ENCODE peak calls at places on chromosome 17, in ten cellular contexts. One of them, this sample, is unnamed.

GRCh38 chr17:71110326-71110725 is 941.0 kb downstream of the KCNJ2 start:
- DNase-seq in transverse colon: no peak
- DNase-seq in stomach: no peak
- DNase-seq in sigmoid colon: no peak
- DNase-seq in H1: no peak
- DNase-seq in tibial nerve: no peak
- DNase-seq in SK-N-SH: no peak
- DNase-seq in ovary: no peak
- DNase-seq in GM12878: no peak
- DNase-seq in upper lobe of left lung: no peak
- DNase-seq in this sample: peak

GRCh38 chr17:65389426-65389825 is 172.0 kb downstream of the AXIN2 start:
- DNase-seq in transverse colon: no peak
- DNase-seq in stomach: no peak
- DNase-seq in sigmoid colon: no peak
- DNase-seq in H1: no peak
- DNase-seq in tibial nerve: no peak
- DNase-seq in SK-N-SH: no peak
- DNase-seq in ovary: no peak
- DNase-seq in GM12878: no peak
- DNase-seq in upper lobe of left lung: no peak
- DNase-seq in this sample: no peak

GRCh38 chr17:50839591-50840310 is 4.4 kb downstream of the WFIKKN2 start:
- DNase-seq in transverse colon: no peak
- DNase-seq in stomach: no peak
- DNase-seq in sigmoid colon: no peak
- DNase-seq in H1: no peak
- DNase-seq in tibial nerve: no peak
- DNase-seq in SK-N-SH: no peak
- DNase-seq in ovary: no peak
- DNase-seq in GM12878: no peak
- DNase-seq in upper lobe of left lung: no peak
- DNase-seq in this sample: no peak

GRCh38 chr17:72588961-72589360 is 468.1 kb downstream of the SOX9 start:
- DNase-seq in transverse colon: peak
- DNase-seq in stomach: peak
- DNase-seq in sigmoid colon: no peak
- DNase-seq in H1: no peak
- DNase-seq in tibial nerve: no peak
- DNase-seq in SK-N-SH: no peak
- DNase-seq in ovary: no peak
- DNase-seq in GM12878: no peak
- DNase-seq in upper lobe of left lung: peak
- DNase-seq in this sample: peak

GRCh38 chr17:82407255-82407654 is 10.9 kb upstream of the HEXD start:
- DNase-seq in transverse colon: no peak
- DNase-seq in stomach: peak
- DNase-seq in sigmoid colon: no peak
- DNase-seq in H1: no peak
- DNase-seq in tibial nerve: no peak
- DNase-seq in SK-N-SH: no peak
- DNase-seq in ovary: no peak
- DNase-seq in GM12878: no peak
- DNase-seq in upper lobe of left lung: peak
- DNase-seq in this sample: peak

GRCh38 chr17:40303009-40303657 is 5.8 kb upstream of the RARA start:
- DNase-seq in transverse colon: peak
- DNase-seq in stomach: peak
- DNase-seq in sigmoid colon: no peak
- DNase-seq in H1: no peak
- DNase-seq in tibial nerve: no peak
- DNase-seq in SK-N-SH: peak
- DNase-seq in ovary: peak
- DNase-seq in GM12878: no peak
- DNase-seq in upper lobe of left lung: no peak
- DNase-seq in this sample: peak

GRCh38 chr17:77027271-77027670 is 113.5 kb upstream of the SEC14L1 start:
- DNase-seq in transverse colon: no peak
- DNase-seq in stomach: no peak
- DNase-seq in sigmoid colon: no peak
- DNase-seq in H1: no peak
- DNase-seq in tibial nerve: no peak
- DNase-seq in SK-N-SH: no peak
- DNase-seq in ovary: no peak
- DNase-seq in GM12878: no peak
- DNase-seq in upper lobe of left lung: no peak
- DNase-seq in this sample: no peak

GRCh38 chr17:17051791-17052461 is 9.7 kb downstream of the MPRIP start:
- DNase-seq in transverse colon: peak
- DNase-seq in stomach: peak
- DNase-seq in sigmoid colon: peak
- DNase-seq in H1: no peak
- DNase-seq in tibial nerve: no peak
- DNase-seq in SK-N-SH: no peak
- DNase-seq in ovary: peak
- DNase-seq in GM12878: no peak
- DNase-seq in upper lobe of left lung: peak
- DNase-seq in this sample: no peak

GRCh38 chr17:4663711-4664110 is 22.2 kb upstream of the ALOX15 start:
- DNase-seq in transverse colon: no peak
- DNase-seq in stomach: no peak
- DNase-seq in sigmoid colon: no peak
- DNase-seq in H1: no peak
- DNase-seq in tibial nerve: no peak
- DNase-seq in SK-N-SH: no peak
- DNase-seq in ovary: no peak
- DNase-seq in GM12878: no peak
- DNase-seq in upper lobe of left lung: no peak
- DNase-seq in this sample: no peak

GRCh38 chr17:68319420-68320162 is 28.3 kb downstream of the ARSG start:
- DNase-seq in transverse colon: no peak
- DNase-seq in stomach: no peak
- DNase-seq in sigmoid colon: no peak
- DNase-seq in H1: no peak
- DNase-seq in tibial nerve: no peak
- DNase-seq in SK-N-SH: no peak
- DNase-seq in ovary: no peak
- DNase-seq in GM12878: peak
- DNase-seq in upper lobe of left lung: no peak
- DNase-seq in this sample: no peak

GRCh38 chr17:32258383-32259121 is 7.1 kb upstream of the RHBDL3 start:
- DNase-seq in transverse colon: no peak
- DNase-seq in stomach: no peak
- DNase-seq in sigmoid colon: no peak
- DNase-seq in H1: no peak
- DNase-seq in tibial nerve: no peak
- DNase-seq in SK-N-SH: no peak
- DNase-seq in ovary: no peak
- DNase-seq in GM12878: no peak
- DNase-seq in upper lobe of left lung: no peak
- DNase-seq in this sample: no peak
- TF ChIP-seq EP300 in transverse colon: no peak
- TF ChIP-seq EP300 in stomach: no peak
- TF ChIP-seq EP300 in sigmoid colon: no peak
- TF ChIP-seq EP300 in H1: no peak
- TF ChIP-seq EP300 in tibial nerve: no peak
- TF ChIP-seq EP300 in SK-N-SH: no peak
- TF ChIP-seq EP300 in ovary: no peak
- TF ChIP-seq EP300 in GM12878: no peak
- TF ChIP-seq EP300 in upper lobe of left lung: no peak
- TF ChIP-seq EP300 in this sample: no peak

GRCh38 chr17:28717578-28718316 is at the start of gene RAB34:
- DNase-seq in transverse colon: peak
- DNase-seq in stomach: peak
- DNase-seq in sigmoid colon: peak
- DNase-seq in H1: peak
- DNase-seq in tibial nerve: peak
- DNase-seq in SK-N-SH: no peak
- DNase-seq in ovary: peak
- DNase-seq in GM12878: no peak
- DNase-seq in upper lobe of left lung: peak
- DNase-seq in this sample: peak

GRCh38 chr17:28722413-28723158 is 2.8 kb downstream of the RPL23A start:
- DNase-seq in transverse colon: no peak
- DNase-seq in stomach: no peak
- DNase-seq in sigmoid colon: no peak
- DNase-seq in H1: no peak
- DNase-seq in tibial nerve: no peak
- DNase-seq in SK-N-SH: no peak
- DNase-seq in ovary: no peak
- DNase-seq in GM12878: no peak
- DNase-seq in upper lobe of left lung: no peak
- DNase-seq in this sample: no peak

GRCh38 chr17:28718990-28719433 is 773 bp upstream of the RPL23A start:
- DNase-seq in transverse colon: no peak
- DNase-seq in stomach: no peak
- DNase-seq in sigmoid colon: no peak
- DNase-seq in H1: no peak
- DNase-seq in tibial nerve: peak
- DNase-seq in SK-N-SH: no peak
- DNase-seq in ovary: no peak
- DNase-seq in GM12878: no peak
- DNase-seq in upper lobe of left lung: no peak
- DNase-seq in this sample: no peak

GRCh38 chr17:28718317-28718672 is 627 bp upstream of the RAB34 start:
- DNase-seq in transverse colon: no peak
- DNase-seq in stomach: no peak
- DNase-seq in sigmoid colon: no peak
- DNase-seq in H1: no peak
- DNase-seq in tibial nerve: no peak
- DNase-seq in SK-N-SH: no peak
- DNase-seq in ovary: no peak
- DNase-seq in GM12878: no peak
- DNase-seq in upper lobe of left lung: no peak
- DNase-seq in this sample: no peak

GRCh38 chr17:28720247-28720996 is 637 bp downstream of the RPL23A start:
- DNase-seq in transverse colon: no peak
- DNase-seq in stomach: no peak
- DNase-seq in sigmoid colon: no peak
- DNase-seq in H1: no peak
- DNase-seq in tibial nerve: no peak
- DNase-seq in SK-N-SH: no peak
- DNase-seq in ovary: no peak
- DNase-seq in GM12878: no peak
- DNase-seq in upper lobe of left lung: no peak
- DNase-seq in this sample: no peak
- TF ChIP-seq EP300 in transverse colon: no peak
- TF ChIP-seq EP300 in stomach: no peak
- TF ChIP-seq EP300 in sigmoid colon: no peak
- TF ChIP-seq EP300 in H1: no peak
- TF ChIP-seq EP300 in tibial nerve: no peak
- TF ChIP-seq EP300 in SK-N-SH: no peak
- TF ChIP-seq EP300 in ovary: no peak
- TF ChIP-seq EP300 in GM12878: no peak
- TF ChIP-seq EP300 in upper lobe of left lung: no peak
- TF ChIP-seq EP300 in this sample: no peak

GRCh38 chr17:7882068-7882467 is 6.5 kb upstream of the CHD3 start:
- DNase-seq in transverse colon: no peak
- DNase-seq in stomach: no peak
- DNase-seq in sigmoid colon: no peak
- DNase-seq in H1: no peak
- DNase-seq in tibial nerve: no peak
- DNase-seq in SK-N-SH: no peak
- DNase-seq in ovary: no peak
- DNase-seq in GM12878: no peak
- DNase-seq in upper lobe of left lung: no peak
- DNase-seq in this sample: no peak

GRCh38 chr17:7885357-7886226 is 3.0 kb upstream of the CHD3 start:
- DNase-seq in transverse colon: peak
- DNase-seq in stomach: peak
- DNase-seq in sigmoid colon: peak
- DNase-seq in H1: no peak
- DNase-seq in tibial nerve: no peak
- DNase-seq in SK-N-SH: peak
- DNase-seq in ovary: peak
- DNase-seq in GM12878: no peak
- DNase-seq in upper lobe of left lung: peak
- DNase-seq in this sample: peak

GRCh38 chr17:7882629-7883028 is 6.0 kb upstream of the CHD3 start:
- DNase-seq in transverse colon: no peak
- DNase-seq in stomach: no peak
- DNase-seq in sigmoid colon: no peak
- DNase-seq in H1: no peak
- DNase-seq in tibial nerve: no peak
- DNase-seq in SK-N-SH: no peak
- DNase-seq in ovary: no peak
- DNase-seq in GM12878: no peak
- DNase-seq in upper lobe of left lung: no peak
- DNase-seq in this sample: no peak

GRCh38 chr17:7884581-7885356 is 3.8 kb upstream of the CHD3 start:
- DNase-seq in transverse colon: peak
- DNase-seq in stomach: peak
- DNase-seq in sigmoid colon: no peak
- DNase-seq in H1: no peak
- DNase-seq in tibial nerve: no peak
- DNase-seq in SK-N-SH: peak
- DNase-seq in ovary: peak
- DNase-seq in GM12878: no peak
- DNase-seq in upper lobe of left lung: no peak
- DNase-seq in this sample: no peak

DNA sequence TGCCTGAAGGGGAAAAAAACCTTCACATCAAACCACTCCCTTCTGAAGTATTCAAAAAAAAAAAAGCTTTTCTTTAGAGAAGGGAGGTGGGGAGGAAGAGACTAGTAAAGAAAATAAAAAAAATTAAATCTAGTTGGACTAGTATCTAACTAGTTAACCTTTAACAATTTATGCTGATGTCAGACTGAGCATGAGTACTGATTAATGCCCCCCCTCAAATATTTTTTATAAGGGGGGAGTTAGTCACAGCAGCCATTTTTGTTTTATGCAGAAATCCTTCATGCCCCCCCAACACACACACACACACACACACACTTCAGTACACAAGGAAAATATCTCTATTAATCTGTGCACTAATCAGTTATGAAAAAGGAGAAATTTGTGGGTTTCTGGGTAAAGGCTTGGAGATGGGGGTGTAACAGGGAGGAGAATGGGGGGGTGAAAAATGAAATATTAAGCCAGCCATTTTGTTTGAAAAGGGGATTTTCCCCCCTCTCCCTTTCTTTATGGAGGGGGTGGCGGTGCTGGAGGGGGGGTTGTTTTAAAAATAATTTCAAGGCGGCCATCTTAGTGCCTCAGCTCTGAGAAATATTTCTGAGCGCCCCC is 4.7 kb upstream of the CHD3 start:
- DNase-seq in transverse colon: no peak
- DNase-seq in stomach: no peak
- DNase-seq in sigmoid colon: no peak
- DNase-seq in H1: no peak
- DNase-seq in tibial nerve: no peak
- DNase-seq in SK-N-SH: peak
- DNase-seq in ovary: peak
- DNase-seq in GM12878: no peak
- DNase-seq in upper lobe of left lung: no peak
- DNase-seq in this sample: peak
- TF ChIP-seq EP300 in transverse colon: no peak
- TF ChIP-seq EP300 in stomach: no peak
- TF ChIP-seq EP300 in sigmoid colon: no peak
- TF ChIP-seq EP300 in H1: no peak
- TF ChIP-seq EP300 in tibial nerve: no peak
- TF ChIP-seq EP300 in SK-N-SH: no peak
- TF ChIP-seq EP300 in ovary: no peak
- TF ChIP-seq EP300 in GM12878: no peak
- TF ChIP-seq EP300 in upper lobe of left lung: no peak
- TF ChIP-seq EP300 in this sample: no peak

GRCh38 chr17:30558313-30559195 is 81.3 kb downstream of the GOSR1 start:
- DNase-seq in transverse colon: no peak
- DNase-seq in stomach: peak
- DNase-seq in sigmoid colon: no peak
- DNase-seq in H1: no peak
- DNase-seq in tibial nerve: no peak
- DNase-seq in SK-N-SH: no peak
- DNase-seq in ovary: no peak
- DNase-seq in GM12878: no peak
- DNase-seq in upper lobe of left lung: no peak
- DNase-seq in this sample: no peak
- TF ChIP-seq EP300 in transverse colon: no peak
- TF ChIP-seq EP300 in stomach: no peak
- TF ChIP-seq EP300 in sigmoid colon: no peak
- TF ChIP-seq EP300 in H1: no peak
- TF ChIP-seq EP300 in tibial nerve: no peak
- TF ChIP-seq EP300 in SK-N-SH: no peak
- TF ChIP-seq EP300 in ovary: no peak
- TF ChIP-seq EP300 in GM12878: no peak
- TF ChIP-seq EP300 in upper lobe of left lung: no peak
- TF ChIP-seq EP300 in this sample: no peak